ENCODE peak calls at places on chromosomes 3 and 15, in ten cellular contexts. Y is mammary epithelial cell, P is uterus, A is dorsolateral prefrontal cortex, F is K562, N is left ventricle myocardium inferior, R is astrocyte, M is sigmoid colon, E is GM23338, S is right atrium auricular region. H is an unnamed sample.

GRCh38 chr3:128153156-128154011 is at the start of gene EEFSEC:
- DNase-seq in P (peak; percentile 72), R (peak; percentile 62), N (peak; percentile 84), S (peak; percentile 80), E (peak; percentile 79), Y (peak; percentile 83), A (peak; percentile 62), F (peak; percentile 81), M (peak; percentile 91), H (peak; percentile 83)

GRCh38 chr15:50358805-50359204 is 3.8 kb upstream of the GABPB1 start:
- DNase-seq in E (peak; percentile 61), P (no peak), S (no peak), M (no peak), R (peak; percentile 36), Y (peak; percentile 29), N (no peak), F (peak; percentile 68), A (no peak), H (peak; percentile 5)

GRCh38 chr3:138921316-138922292 is 25.3 kb downstream of the FOXL2 start:
- DNase-seq in N (no peak), E (no peak), M (no peak), S (no peak), F (no peak), Y (peak; percentile 78), P (no peak), R (peak; percentile 87), A (no peak), H (peak; percentile 87)

GRCh38 chr15:66178531-66178910 is 75.0 kb downstream of the MEGF11 start:
- DNase-seq in N (no peak), R (no peak), P (no peak), Y (no peak), S (no peak), A (no peak), E (peak; percentile 73), M (peak; percentile 17), F (no peak), H (no peak)

GRCh38 chr3:8573342-8573926 is 71.2 kb downstream of the SSUH2 start:
- DNase-seq in F (no peak), N (no peak), Y (no peak), S (peak; percentile 58), A (no peak), R (no peak), P (no peak), M (no peak), E (no peak), H (peak; percentile 45)

GRCh38 chr15:81856627-81857026 is 189.2 kb downstream of the MEX3B start:
- DNase-seq in R (no peak), E (no peak), S (no peak), N (no peak), F (no peak), M (no peak), A (no peak), Y (no peak), P (no peak), H (no peak)

GRCh38 chr15:85973584-85974347 is 105.9 kb upstream of the AGBL1 start:
- DNase-seq in S (no peak), E (peak; percentile 60), P (no peak), Y (no peak), F (no peak), R (peak; percentile 32), N (no peak), M (no peak), A (no peak), H (no peak)

GRCh38 chr3:48855681-48856447 is 8.2 kb upstream of the PRKAR2A start:
- DNase-seq in R (no peak), S (no peak), M (peak; percentile 49), N (no peak), P (no peak), A (no peak), E (no peak), F (no peak), Y (no peak), H (no peak)

GRCh38 chr3:127682576-127682975 is 9.8 kb downstream of the ABTB1 start:
- DNase-seq in P (peak; percentile 6), Y (no peak), N (peak; percentile 12), M (peak; percentile 47), A (peak; percentile 8), E (peak; percentile 63), F (no peak), R (no peak), S (peak; percentile 40), H (no peak)

DNA sequence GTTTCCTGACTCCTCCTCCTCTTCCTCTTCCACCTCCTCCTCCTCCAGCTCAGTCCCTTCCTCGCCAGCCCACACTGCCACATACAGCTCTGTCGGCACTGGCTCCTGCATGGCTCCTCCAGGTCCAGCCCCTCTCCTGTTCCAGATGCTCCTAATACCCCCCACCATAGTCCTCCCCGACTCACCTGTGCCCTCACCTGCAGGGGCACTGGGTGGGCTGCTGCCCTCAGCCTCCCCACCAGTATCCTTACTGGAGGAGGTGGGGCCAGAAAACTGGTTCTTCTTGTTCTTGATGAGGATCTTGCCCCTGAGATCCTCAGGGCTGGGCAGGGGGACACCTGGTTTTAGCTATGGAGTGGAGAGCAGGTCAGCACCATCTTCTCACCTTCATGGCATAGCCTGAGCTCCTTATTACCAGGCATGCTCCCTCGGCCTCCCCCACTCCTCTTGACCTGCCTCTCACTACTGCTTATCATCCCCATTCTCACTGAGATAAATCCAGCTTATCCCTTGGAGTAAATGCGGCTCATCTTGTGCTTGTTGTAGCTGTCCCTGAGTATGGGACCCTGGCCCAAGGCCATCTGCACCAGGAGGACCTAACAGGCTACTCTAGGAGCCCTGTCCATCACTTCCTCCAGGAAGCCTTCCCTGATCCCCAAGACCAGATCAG is 11.0 kb downstream of the PLCB2 start:
- DNase-seq in M (no peak), E (no peak), Y (no peak), P (no peak), R (no peak), S (no peak), A (no peak), F (no peak), N (no peak), H (no peak)
- H3K27ac ChIP-seq in M (no peak overlapping the region), E (no peak overlapping the region), Y (no peak overlapping the region), P (no peak overlapping the region), R (no peak overlapping the region), S (peak overlapping the region; percentile 73), A (no peak overlapping the region), F (no peak overlapping the region), N (peak overlapping the region; percentile 73), H (peak overlapping the region; percentile 86)

GRCh38 chr3:46370784-46371183 is at the start of gene CCR5:
- DNase-seq in R (no peak), A (no peak), Y (no peak), F (no peak), E (no peak), M (no peak), P (no peak), S (no peak), N (no peak), H (no peak)

GRCh38 chr3:46365737-46366524 is 4.8 kb upstream of the CCR5 start:
- DNase-seq in R (no peak), A (no peak), S (no peak), N (no peak), Y (peak; percentile 86), P (no peak), F (no peak), E (no peak), M (no peak), H (no peak)

GRCh38 chr3:46367811-46368210 is 2.9 kb upstream of the CCR5 start:
- DNase-seq in R (no peak), M (no peak), Y (no peak), F (no peak), P (no peak), E (no peak), A (no peak), S (no peak), N (peak; percentile 28), H (no peak)

GRCh38 chr3:46369675-46370132 is 1.0 kb upstream of the CCR5 start:
- DNase-seq in Y (no peak), N (no peak), R (no peak), S (no peak), P (no peak), F (no peak), A (no peak), E (no peak), M (no peak), H (no peak)

DNA sequence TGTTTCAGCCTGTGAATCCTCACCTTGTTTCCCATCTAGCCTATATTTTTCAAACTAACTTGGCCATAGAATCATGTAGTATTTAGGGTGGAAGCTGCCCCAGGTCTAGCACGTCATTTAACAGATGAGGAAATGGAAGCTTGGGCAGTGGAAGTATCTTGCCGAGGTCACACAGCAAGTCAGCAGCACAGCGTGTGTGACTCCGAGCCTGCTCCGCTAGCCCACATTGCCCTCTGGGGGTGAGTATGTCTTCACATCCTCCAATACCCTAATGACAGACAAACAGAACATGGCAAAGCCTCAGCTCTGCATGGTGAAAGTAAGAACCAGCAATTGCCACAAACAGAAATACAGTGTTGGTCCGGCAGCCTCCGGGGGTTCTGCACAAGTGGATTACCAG is 2.2 kb upstream of the CCR5 start:
- DNase-seq in P (peak; percentile 22), A (peak; percentile 48), E (peak; percentile 77), M (peak; percentile 80), R (no peak), N (peak; percentile 41), Y (no peak), F (peak; percentile 33), S (peak; percentile 74), H (peak; percentile 24)
- TF ChIP-seq CTCF in P (no peak), A (peak; percentile 14), E (peak; percentile 50), M (no peak), R (no peak), N (no peak), Y (peak; percentile 3), F (peak; percentile 36), S (peak; percentile 38), H (no peak)

DNA sequence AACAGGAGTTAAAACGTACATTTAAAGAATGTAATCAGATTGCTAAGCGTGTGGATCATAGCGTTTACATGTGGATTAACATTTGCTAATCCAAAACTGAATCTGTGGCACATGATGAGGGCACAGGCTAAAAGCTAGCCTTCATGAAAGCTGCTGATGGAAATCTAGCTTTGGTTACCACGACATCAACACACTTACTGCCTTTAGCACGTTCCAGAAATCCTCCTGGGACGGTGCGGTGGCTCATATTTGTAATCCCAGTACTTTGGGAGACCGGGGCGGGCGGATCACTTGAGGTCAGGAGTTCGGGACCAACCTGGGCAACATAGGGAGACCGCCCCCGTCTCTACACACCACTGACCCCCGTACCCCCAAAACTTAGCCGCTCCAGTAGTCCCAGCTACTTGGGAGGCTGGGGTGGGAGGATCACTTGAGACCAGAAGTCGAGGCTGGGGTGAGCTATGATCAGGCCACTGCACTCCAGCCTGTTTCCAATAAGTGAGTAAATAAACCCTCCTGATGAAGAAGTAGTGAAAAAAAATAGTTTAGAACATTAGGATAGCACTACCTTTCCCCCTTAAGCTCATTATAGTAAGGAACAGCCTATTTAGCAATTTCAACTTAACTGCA is 1.2 kb upstream of the PRTG start:
- DNase-seq in F (no peak), M (no peak), A (no peak), S (no peak), N (no peak), Y (no peak), R (no peak), E (no peak), P (no peak), H (no peak)
- H3K4me3 ChIP-seq in F (no peak overlapping the region), M (no peak overlapping the region), A (no peak overlapping the region), S (no peak overlapping the region), N (peak overlapping the region; percentile 74), Y (no peak overlapping the region), R (peak overlapping the region; percentile 63), E (peak overlapping the region; percentile 72), P (no peak overlapping the region), H (peak overlapping the region; percentile 99)

DNA sequence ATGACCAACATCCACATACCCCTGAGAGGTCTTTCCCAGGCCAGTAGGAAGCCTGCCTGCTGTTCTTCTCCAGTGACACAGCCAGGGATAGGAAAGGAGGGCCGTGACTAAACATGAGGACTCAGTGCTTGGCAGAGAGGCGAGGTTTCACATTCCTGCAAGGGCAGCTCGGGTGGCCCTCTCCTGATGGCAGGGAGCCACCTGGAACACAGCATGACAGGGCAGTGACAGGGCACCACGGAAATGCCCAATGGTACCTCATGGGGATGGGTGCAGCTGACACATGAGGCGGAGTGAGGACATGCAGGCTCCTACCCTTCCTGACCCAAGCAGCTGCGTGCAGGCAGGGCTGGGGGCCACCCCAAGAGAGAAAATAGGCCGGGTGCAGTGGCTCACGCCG is 7.4 kb upstream of the TGM5 start:
- DNase-seq in A (no peak), N (peak; percentile 80), P (no peak), Y (peak; percentile 58), M (no peak), E (no peak), F (no peak), S (peak; percentile 76), R (no peak), H (no peak)
- H3K27ac ChIP-seq in A (no peak overlapping the region), N (peak overlapping the region; percentile 73), P (no peak overlapping the region), Y (no peak overlapping the region), M (no peak overlapping the region), E (no peak overlapping the region), F (no peak overlapping the region), S (peak overlapping the region; percentile 55), R (no peak overlapping the region), H (no peak overlapping the region)

H was measured in cardiac muscle cell.